ENCODE peak calls at places on chromosomes 16 and 17, in nine cellular contexts. Z, L, V, D, I, B, T, O and K are unnamed samples. For H3K4me1 and H3K9me3, the result is how much of the 10 kb centered on the place peaks cover.

GRCh38 chr17:4858068-4858879 is 25.1 kb downstream of the MINK1 start:
- DNase-seq in T (no peak), I (no peak), D (peak), O (no peak), Z (peak), V (peak), L (no peak), B (no peak), K (no peak)

GRCh38 chr17:42774066-42774750 is 959 bp downstream of the VPS25 start:
- DNase-seq in I (no peak), V (no peak), L (peak), O (peak), T (no peak), B (no peak), Z (no peak), D (no peak), K (no peak)

GRCh38 chr16:74455213-74455612 is 33.9 kb upstream of the CLEC18B start:
- DNase-seq in T (no peak), I (no peak), O (peak), Z (no peak), V (peak), B (no peak), L (peak), D (no peak), K (no peak)

GRCh38 chr16:11743308-11744074 is 834 bp upstream of the TXNDC11 start:
- DNase-seq in I (peak), T (peak), L (peak), Z (no peak), D (peak), B (peak), O (peak), V (peak), K (no peak)

GRCh38 chr17:63024716-63025115 is 58.7 kb downstream of the TANC2 start:
- DNase-seq in T (no peak), B (no peak), V (no peak), Z (no peak), D (no peak), I (no peak), L (peak), O (no peak), K (no peak)

GRCh38 chr16:35598696-35599332 is 2139.4 kb downstream of the TP53TG3F start:
- DNase-seq in Z (no peak), B (no peak), D (no peak), T (no peak), I (no peak), L (no peak), O (no peak), V (no peak), K (no peak)

GRCh38 chr17:46831573-46832305 is 13.2 kb upstream of the WNT3 start:
- DNase-seq in O (no peak), T (no peak), D (no peak), B (no peak), L (no peak), V (no peak), I (no peak), Z (no peak), K (no peak)

GRCh38 chr17:74771319-74771914 is 4.7 kb downstream of the NAT9 start:
- DNase-seq in L (no peak), T (no peak), O (no peak), B (no peak), D (no peak), I (no peak), V (no peak), Z (no peak), K (no peak)

GRCh38 chr16:68257906-68258800 is 6.2 kb upstream of the SLC7A6 start:
- DNase-seq in V (peak), D (peak), L (peak), I (no peak), Z (no peak), B (no peak), T (no peak), O (peak), K (no peak)

GRCh38 chr16:69890114-69890890 is 60.8 kb upstream of the CLEC18A start:
- DNase-seq in I (peak), T (no peak), L (peak), D (peak), O (peak), B (no peak), V (peak), Z (peak), K (peak)

GRCh38 chr17:29927546-29927945 is 2.5 kb downstream of the SSH2 start:
- DNase-seq in L (no peak), O (no peak), V (peak), I (no peak), T (no peak), B (no peak), Z (no peak), D (no peak), K (no peak)

GRCh38 chr17:64420143-64420670 is 28.7 kb upstream of the MILR1 start:
- DNase-seq in V (peak), T (peak), D (no peak), L (peak), B (peak), O (peak), Z (peak), I (no peak), K (peak)

GRCh38 chr17:28717578-28718316 is at the start of gene RAB34:
- DNase-seq in O (peak), Z (peak), B (no peak), L (peak), T (no peak), D (peak), V (peak), I (peak), K (no peak)

GRCh38 chr16:54282202-54282922 is 4.2 kb downstream of the IRX3 start:
- DNase-seq in O (peak), D (peak), V (no peak), I (no peak), L (no peak), T (no peak), Z (peak), B (no peak), K (peak)

GRCh38 chr16:73093146-73094144 is 45.5 kb upstream of the ZFHX3 start:
- DNase-seq in O (no peak), Z (no peak), B (no peak), T (no peak), D (peak), L (peak), I (peak), V (peak), K (peak)

GRCh38 chr16:27463741-27464662 is 62.0 kb downstream of the IL21R start:
- DNase-seq in Z (no peak), O (no peak), I (no peak), B (peak), T (peak), V (no peak), L (no peak), D (no peak), K (no peak)

GRCh38 chr17:57676543-57676942 is 68.6 kb downstream of the CCDC182 start:
- DNase-seq in D (no peak), V (no peak), B (no peak), L (no peak), T (no peak), I (no peak), O (no peak), Z (no peak), K (no peak)

GRCh38 chr16:74743668-74744299 is 30.8 kb downstream of the FA2H start:
- DNase-seq in Z (no peak), B (no peak), I (no peak), L (peak), O (peak), T (no peak), V (no peak), D (no peak), K (no peak)

GRCh38 chr17:46736100-46736499 is 82.4 kb downstream of the WNT3 start:
- DNase-seq in O (no peak), I (no peak), B (no peak), D (no peak), T (no peak), L (no peak), Z (no peak), V (no peak), K (no peak)

GRCh38 chr17:76142044-76143041 is 1.3 kb upstream of the FOXJ1 start:
- DNase-seq in O (no peak), D (peak), I (no peak), T (no peak), V (no peak), B (no peak), L (no peak), Z (peak), K (no peak)
- H3K4me1 ChIP-seq in O (under half), D (under half), I (under half), T (half or more), V (under half), B (half or more), L (under half), Z (under half), K (under half)

GRCh38 chr16:59988591-59988990 is 1254.5 kb upstream of the GOT2 start:
- DNase-seq in V (no peak), D (no peak), B (no peak), Z (no peak), O (peak), I (no peak), L (no peak), T (no peak), K (no peak)
- H3K9me3 ChIP-seq in V (under half), D (under half), B (under half), Z (under half), O (under half), I (under half), L (under half), T (under half), K (under half)

GRCh38 chr16:57538235-57538711 is 1.9 kb upstream of the CCDC102A start:
- DNase-seq in V (no peak), O (no peak), Z (no peak), D (no peak), I (no peak), L (no peak), B (no peak), T (no peak), K (no peak)
- H3K4me1 ChIP-seq in V (under half), O (under half), Z (under half), D (under half), I (under half), L (under half), B (under half), T (half or more), K (under half)

GRCh38 chr16:31785126-31785525 is 88.5 kb upstream of the ZNF267 start:
- DNase-seq in I (no peak), L (no peak), Z (no peak), D (no peak), B (no peak), O (no peak), T (no peak), V (no peak), K (no peak)
- H3K9me3 ChIP-seq in I (under half), L (under half), Z (under half), D (half or more), B (half or more), O (under half), T (under half), V (under half), K (under half)

DNA sequence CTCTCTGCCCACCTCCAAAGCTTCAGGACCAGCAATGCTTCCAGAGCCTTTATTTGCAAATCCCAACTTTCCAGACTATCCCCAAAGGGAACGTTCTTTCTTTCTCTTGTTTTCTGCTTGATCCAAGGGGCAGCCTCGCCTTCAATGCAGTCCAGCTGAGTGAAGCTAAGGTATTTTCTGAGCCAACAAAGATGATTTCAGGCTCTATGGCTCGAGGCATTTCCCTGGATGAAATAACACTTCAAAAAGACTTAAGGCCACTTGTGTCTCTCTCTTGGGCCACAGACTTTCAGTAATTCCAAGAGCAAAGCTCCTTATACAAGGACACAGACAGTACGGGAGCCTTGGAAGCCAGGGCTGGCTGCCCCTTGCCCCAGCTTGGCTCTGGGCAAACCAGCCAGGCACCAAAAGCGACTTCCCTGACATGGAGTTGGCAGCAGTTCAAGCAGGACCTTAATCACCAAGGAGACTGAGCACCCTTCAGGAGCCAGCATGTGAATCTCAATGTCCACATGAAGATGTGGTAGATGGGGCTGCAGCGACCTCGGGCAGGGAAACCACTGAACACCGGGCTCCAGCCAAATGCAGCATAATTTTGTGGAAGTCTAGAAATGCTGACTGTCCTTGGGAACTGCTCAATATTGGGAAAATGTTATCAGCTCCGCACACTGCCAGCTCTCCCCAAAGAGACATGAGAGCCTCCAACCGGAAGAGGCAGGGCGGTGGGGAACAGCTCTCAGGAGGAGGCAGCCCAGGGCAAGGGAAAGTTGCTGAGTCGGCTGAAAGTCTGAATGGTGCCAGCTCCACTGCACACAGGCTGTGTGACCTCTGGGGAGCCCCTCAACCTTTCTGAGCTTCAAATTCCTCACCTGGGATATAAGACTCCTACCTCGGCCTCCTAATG is 39.0 kb downstream of the TK2 start:
- DNase-seq in I (no peak), O (no peak), V (no peak), B (no peak), Z (peak), D (no peak), L (no peak), T (no peak), K (no peak)
- H3K4me1 ChIP-seq in I (half or more), O (half or more), V (half or more), B (under half), Z (under half), D (under half), L (under half), T (under half), K (under half)

DNA sequence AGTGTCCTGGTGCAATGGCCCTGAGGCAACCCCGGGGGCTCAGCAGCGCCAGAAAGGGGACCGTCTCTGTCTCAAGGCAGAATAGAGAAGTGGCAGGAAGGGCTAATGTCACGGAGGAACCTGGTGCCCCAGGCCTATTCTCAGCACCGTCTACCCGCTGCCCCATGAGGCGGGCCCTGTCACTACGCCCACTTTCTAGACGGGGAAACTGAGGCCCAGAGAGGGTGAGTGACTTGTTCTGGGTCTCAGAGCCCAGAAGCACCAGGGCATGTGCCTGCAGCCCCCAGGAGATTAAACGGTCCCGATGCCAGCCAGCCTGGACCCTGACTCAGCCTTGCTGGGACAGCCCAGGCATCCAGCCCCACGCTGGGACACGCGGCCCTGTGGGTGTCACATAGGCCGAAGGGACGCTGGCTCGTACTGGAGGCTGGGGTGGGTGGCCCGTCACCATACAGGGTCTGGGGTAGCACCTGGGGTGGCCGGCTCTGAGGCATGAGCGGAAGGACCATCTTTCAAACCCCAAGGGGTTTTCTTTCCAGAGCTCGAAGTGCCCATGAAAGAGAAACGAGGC is 40.2 kb upstream of the PABPN1L start:
- DNase-seq in Z (no peak), B (no peak), I (no peak), T (no peak), V (no peak), O (no peak), D (no peak), L (no peak), K (no peak)
- H3K9me3 ChIP-seq in Z (under half), B (under half), I (under half), T (under half), V (under half), O (under half), D (under half), L (under half), K (under half)

DNA sequence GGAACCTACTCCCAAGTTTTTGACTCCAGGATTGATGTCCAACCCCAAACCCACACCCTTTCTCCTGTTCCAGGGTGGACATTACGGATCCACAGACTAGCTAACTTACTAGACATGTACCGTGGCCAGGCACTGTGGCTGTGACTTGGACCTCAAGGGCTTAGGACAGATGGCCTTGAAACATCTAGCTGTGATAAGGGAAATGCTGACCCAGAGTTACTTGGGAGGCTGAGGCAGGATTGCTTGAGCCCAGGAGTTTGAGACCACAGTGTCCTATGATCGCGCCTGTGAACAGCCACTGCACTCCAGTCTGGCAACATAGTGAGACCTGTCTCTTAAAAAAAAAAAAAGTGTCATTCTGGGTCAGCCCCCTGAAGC is 4.2 kb downstream of the STARD3 start:
- DNase-seq in V (no peak), L (no peak), Z (no peak), D (no peak), O (no peak), T (no peak), B (no peak), I (no peak), K (no peak)
- H3K4me1 ChIP-seq in V (under half), L (under half), Z (under half), D (half or more), O (under half), T (half or more), B (under half), I (under half), K (under half)

GRCh38 chr16:79176987-79177386 is 423.6 kb downstream of the MAF start:
- DNase-seq in D (no peak), L (no peak), Z (no peak), V (no peak), I (no peak), B (no peak), T (no peak), O (no peak), K (no peak)

GRCh38 chr16:79172306-79172705 is 428.2 kb downstream of the MAF start:
- DNase-seq in B (no peak), O (no peak), L (no peak), Z (no peak), D (no peak), I (no peak), T (no peak), V (no peak), K (no peak)

GRCh38 chr16:79173910-79174309 is 426.6 kb downstream of the MAF start:
- DNase-seq in T (no peak), B (no peak), I (no peak), Z (no peak), L (no peak), V (no peak), D (no peak), O (no peak), K (no peak)

GRCh38 chr16:79173101-79173500 is 427.4 kb downstream of the MAF start:
- DNase-seq in T (no peak), V (no peak), I (no peak), B (no peak), O (no peak), Z (no peak), D (no peak), L (no peak), K (no peak)

DNA sequence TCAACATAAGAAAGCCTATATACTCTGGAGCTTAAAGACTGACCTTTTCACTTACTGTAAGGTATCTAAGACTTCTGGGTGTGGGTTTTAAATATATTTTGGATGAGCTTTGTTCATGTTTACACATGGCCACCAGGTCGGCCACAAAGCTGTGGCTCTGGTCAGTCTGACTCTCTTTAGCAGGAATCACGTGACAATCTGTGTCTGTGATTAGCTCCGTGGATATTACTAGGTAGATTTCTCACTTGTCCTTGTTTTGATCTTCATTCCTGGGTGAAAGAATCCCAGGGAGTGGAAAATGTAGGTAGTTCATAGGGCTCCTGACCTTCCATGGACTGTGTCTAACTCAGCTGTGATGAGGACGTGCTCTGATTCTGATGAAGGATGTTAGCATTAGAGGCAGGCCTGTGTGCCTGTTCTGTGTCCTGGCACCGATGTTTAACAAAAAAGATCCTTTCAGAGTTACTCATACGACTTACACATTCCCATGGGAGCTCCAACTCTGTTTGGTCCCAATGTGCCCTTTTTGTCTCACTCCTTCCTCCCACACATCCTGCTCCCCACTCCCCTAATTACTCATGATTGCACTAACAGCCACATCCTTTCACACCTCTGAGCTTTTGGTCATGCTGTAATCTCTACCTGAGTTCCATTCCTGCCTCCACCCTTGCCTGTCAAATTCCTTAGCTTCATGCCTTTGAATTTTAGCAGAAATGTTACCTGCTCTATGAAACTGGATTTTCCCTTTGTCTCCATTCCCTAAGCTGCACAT is 425.1 kb downstream of the MAF start:
- DNase-seq in D (no peak), Z (no peak), V (no peak), B (no peak), O (no peak), I (no peak), T (no peak), L (no peak), K (no peak)
- H3K9me3 ChIP-seq in D (under half), Z (under half), V (under half), B (under half), O (under half), I (under half), T (under half), L (under half), K (under half)

GRCh38 chr17:76444518-76445311 is 8.2 kb downstream of the UBE2O start:
- DNase-seq in T (no peak), Z (no peak), L (peak), I (no peak), V (no peak), O (peak), B (no peak), D (no peak), K (peak)
- H3K4me1 ChIP-seq in T (under half), Z (under half), L (under half), I (under half), V (under half), O (under half), B (under half), D (half or more), K (under half)

DNA sequence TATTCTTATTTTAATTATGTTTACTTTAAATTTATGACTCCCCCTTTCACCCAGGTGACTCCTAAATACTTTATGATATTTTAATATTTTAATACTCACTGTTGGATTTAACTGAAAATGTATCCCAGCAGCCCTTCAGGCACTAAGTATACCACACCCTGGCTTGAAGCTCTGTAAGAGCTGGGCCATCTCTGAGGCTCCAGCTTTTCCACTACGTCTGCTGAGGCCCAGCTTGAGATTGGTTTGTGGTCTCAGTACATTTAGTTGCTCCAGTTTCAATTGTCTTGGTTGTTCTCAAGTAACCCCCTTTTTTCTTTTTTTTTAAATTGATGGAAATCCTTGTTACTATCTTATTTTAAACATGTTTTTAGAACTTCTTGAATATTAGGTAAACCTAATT is 27.0 kb upstream of the CAPNS2 start:
- DNase-seq in L (no peak), Z (no peak), T (no peak), I (no peak), V (no peak), D (no peak), O (no peak), B (no peak), K (no peak)
- H3K9me3 ChIP-seq in L (under half), Z (under half), T (under half), I (under half), V (under half), D (under half), O (under half), B (under half), K (under half)